ENCODE peak calls at places on chromosome 12, in four cellular contexts. V, Q, K and U are unnamed samples.

GRCh38 chr12:15546102-15546701 is 223.9 kb downstream of the PTPRO start:
- DNase-seq in V (peak; percentile 25), Q (no peak), K (no peak), U (peak; percentile 13)

GRCh38 chr12:69991683-69992297 is 166.8 kb downstream of the MYRFL start:
- DNase-seq in V (no peak), Q (no peak), K (no peak), U (no peak)

GRCh38 chr12:56894698-56895368 is 39.4 kb downstream of the SDR9C7 start:
- DNase-seq in V (no peak), Q (no peak), K (no peak), U (no peak)

GRCh38 chr12:98678236-98678945 is 33.3 kb downstream of the APAF1 start:
- DNase-seq in V (no peak), Q (no peak), K (peak; percentile 72), U (no peak)

GRCh38 chr12:133023566-133023965 is 13.7 kb upstream of the ZNF84 start:
- DNase-seq in V (no peak), Q (no peak), K (no peak), U (no peak)

GRCh38 chr12:124919646-124920352 is 5.3 kb upstream of the UBC start:
- DNase-seq in V (peak; percentile 76), Q (no peak), K (peak; percentile 77), U (peak; percentile 72)

GRCh38 chr12:105064564-105065222 is 19.6 kb downstream of the ALDH1L2 start:
- DNase-seq in V (no peak), Q (no peak), K (peak; percentile 59), U (no peak)

GRCh38 chr12:33349791-33350190 is 89.8 kb downstream of the SYT10 start:
- DNase-seq in V (no peak), Q (no peak), K (no peak), U (no peak)

GRCh38 chr12:97837401-97837800 is 374.8 kb downstream of the RMST start:
- DNase-seq in V (no peak), Q (no peak), K (no peak), U (no peak)

GRCh38 chr12:105378821-105379400 is 48.4 kb downstream of the C12orf75 start:
- DNase-seq in V (no peak), Q (no peak), K (peak; percentile 68), U (no peak)

GRCh38 chr12:130632582-130633174 is 83.4 kb downstream of the RIMBP2 start:
- DNase-seq in V (no peak), Q (no peak), K (no peak), U (no peak)

GRCh38 chr12:64212066-64212746 is 9.9 kb downstream of the KICS2 start:
- DNase-seq in V (no peak), Q (no peak), K (no peak), U (no peak)

GRCh38 chr12:79629561-79629960 is 61.2 kb downstream of the PAWR start:
- DNase-seq in V (no peak), Q (no peak), K (no peak), U (no peak)

DNA sequence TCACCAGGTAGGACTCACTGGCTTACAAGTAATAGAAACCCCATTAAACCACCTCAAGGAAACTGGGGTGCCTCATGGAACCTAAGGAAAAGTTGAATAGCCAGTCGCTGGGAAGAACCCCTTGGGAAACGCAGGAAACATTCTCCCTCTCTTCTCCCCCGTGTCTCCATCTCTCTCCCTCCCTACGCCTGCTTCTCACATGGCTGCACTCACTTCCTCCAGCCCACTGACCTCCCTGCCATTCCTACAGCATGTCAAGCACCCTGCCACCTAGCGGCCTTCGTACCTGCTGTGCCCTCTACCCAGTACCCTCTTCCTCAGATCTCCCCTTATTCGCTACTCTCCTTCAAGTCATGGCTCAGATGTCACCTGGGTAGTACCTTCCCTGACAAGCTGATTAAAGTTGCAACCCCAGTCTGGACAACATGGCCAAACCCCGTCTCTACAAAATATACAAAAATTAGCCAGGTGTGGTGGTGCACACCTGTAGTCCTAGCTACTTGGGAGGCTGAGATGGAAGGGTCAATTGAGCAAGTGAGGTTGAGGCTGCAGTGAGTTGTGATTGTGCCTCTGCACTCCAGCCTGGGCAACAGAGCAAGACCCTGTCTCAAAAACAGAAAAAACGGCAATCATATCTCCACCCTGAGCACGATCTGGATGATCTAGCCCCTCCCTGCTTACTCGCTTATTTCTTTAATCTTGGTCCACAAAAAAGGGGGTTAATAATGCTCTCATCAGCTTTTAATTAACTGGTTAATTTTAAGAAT is 6.4 kb upstream of the DTX1 start:
- DNase-seq in V (no peak), Q (no peak), K (peak; percentile 94), U (no peak)
- TF ChIP-seq CTCF in V (peak; percentile 51), Q (peak; percentile 9), K (peak; percentile 79), U (peak; percentile 73)

GRCh38 chr12:53756300-53757094 is 4.7 kb upstream of the CISTR start:
- DNase-seq in V (no peak), Q (no peak), K (peak; percentile 56), U (no peak)

GRCh38 chr12:53759261-53759660 is 7.5 kb upstream of the CISTR start:
- DNase-seq in V (no peak), Q (no peak), K (peak; percentile 33), U (no peak)

GRCh38 chr12:53758081-53758769 is 6.4 kb upstream of the CISTR start:
- DNase-seq in V (no peak), Q (no peak), K (peak; percentile 32), U (no peak)

GRCh38 chr12:53755451-53756290 is 3.9 kb upstream of the CISTR start:
- DNase-seq in V (no peak), Q (no peak), K (peak; percentile 82), U (no peak)

DNA sequence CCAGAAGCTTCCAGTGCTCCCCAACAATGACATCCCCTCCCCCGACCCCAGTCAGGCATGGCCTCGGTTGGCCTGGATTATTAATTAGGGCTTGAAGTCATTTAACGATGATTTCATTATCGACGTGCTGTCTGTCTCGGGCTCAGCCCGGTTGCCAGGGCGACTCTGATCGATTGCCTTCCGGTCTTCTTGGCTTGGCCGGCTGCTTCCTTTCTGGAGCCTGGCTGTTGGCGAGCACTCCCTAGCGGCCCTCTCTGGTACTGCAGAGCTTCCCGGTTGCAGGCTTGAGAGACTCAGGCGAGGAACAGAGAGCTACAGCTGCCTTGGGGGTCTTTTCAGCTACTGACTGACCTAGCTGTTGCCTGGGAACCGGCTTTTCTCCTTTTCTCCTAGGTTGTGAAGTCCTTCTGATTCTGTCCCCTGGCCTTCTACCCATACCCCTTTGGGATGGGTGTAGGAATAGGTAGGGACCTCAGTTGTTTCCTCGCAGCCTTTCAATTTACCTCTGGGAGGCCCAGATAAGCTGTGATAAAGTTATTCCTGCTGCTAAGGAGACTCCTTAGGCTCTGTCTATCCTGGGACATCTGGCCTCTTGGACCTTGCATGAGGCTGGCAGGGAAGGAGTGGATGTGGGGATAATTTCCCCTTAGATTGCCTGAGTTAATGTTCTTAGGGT is 5.5 kb upstream of the CISTR start:
- DNase-seq in V (no peak), Q (peak; percentile 90), K (peak; percentile 100), U (peak; percentile 72)
- H3K4me3 ChIP-seq in V (peak overlapping the region; percentile 54), Q (no peak overlapping the region), K (peak overlapping the region; percentile 74), U (peak overlapping the region; percentile 22)

DNA sequence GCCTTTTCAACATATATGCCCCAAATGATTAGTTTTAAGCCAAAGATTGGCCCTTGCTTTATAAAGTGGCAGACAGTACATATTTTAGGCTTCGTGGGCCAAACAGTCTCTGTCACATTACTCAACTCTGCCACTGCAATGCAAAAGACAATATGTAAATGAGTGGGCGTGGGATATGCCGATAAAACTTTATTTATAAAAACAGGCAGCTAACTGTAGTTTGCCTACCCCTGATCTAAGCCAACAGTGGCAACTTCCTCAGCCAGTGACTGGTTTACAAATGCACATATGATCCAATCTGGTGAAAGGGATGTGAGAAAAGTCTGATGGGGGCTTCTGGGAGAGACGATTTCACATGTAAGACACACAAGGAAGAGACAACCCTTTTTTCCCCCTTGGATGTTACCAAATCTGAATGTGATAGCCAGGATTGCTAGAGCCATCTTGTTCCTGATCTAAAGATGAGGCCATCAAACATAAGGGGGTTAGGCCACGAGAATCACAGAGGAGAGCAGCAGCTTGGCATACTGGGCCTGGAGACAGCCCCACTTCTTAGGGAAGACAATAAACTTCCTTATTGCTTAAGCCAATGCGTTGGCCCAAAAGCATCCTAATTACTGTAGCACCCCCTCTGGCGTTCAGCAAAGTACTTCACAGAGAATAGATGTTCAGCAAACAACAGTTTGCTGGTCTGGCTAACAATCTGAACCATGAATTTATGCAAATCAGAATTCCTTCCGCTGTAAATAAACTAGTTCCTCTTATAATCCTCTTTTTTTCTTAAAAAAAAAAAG is 75.2 kb upstream of the TMCC3 start:
- DNase-seq in V (no peak), Q (no peak), K (peak; percentile 72), U (peak; percentile 21)
- TF ChIP-seq CTCF in V (peak; percentile 48), Q (no peak), K (peak; percentile 69), U (peak; percentile 53)

GRCh38 chr12:47207829-47208248 is 128.1 kb upstream of the AMIGO2 start:
- DNase-seq in V (peak; percentile 66), Q (no peak), K (no peak), U (no peak)

GRCh38 chr12:47214001-47214619 is 134.4 kb upstream of the AMIGO2 start:
- DNase-seq in V (no peak), Q (no peak), K (no peak), U (no peak)

GRCh38 chr12:47209014-47209413 is 129.3 kb upstream of the AMIGO2 start:
- DNase-seq in V (no peak), Q (no peak), K (no peak), U (no peak)

GRCh38 chr12:47212701-47213039 is 132.9 kb upstream of the AMIGO2 start:
- DNase-seq in V (no peak), Q (no peak), K (no peak), U (no peak)

DNA sequence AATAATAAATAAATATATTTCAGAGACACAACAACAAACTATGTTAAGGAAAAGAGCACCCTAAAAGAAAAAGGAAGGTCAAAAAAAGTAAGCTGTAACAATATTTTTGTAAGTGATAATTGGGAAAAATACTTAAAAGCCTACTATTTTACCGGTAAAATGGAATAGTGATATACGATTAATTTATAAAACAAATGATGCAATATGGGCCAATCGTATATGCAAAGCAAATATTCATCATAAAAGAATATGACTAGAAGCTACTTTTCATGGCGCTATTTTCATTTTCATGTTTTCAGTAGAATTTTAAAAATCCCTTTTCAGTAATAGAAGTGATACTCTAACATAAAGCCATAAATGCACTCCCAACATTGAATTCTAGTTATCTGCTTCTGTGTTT is 131.0 kb upstream of the AMIGO2 start:
- DNase-seq in V (no peak), Q (no peak), K (no peak), U (no peak)
- H3K4me3 ChIP-seq in V (no peak overlapping the region), Q (no peak overlapping the region), K (no peak overlapping the region), U (no peak overlapping the region)

GRCh38 chr12:119729871-119730270 is 61.9 kb downstream of the PRKAB1 start:
- DNase-seq in V (no peak), Q (no peak), K (no peak), U (no peak)
- TF ChIP-seq CTCF in V (no peak), Q (no peak), K (no peak), U (no peak)

DNA sequence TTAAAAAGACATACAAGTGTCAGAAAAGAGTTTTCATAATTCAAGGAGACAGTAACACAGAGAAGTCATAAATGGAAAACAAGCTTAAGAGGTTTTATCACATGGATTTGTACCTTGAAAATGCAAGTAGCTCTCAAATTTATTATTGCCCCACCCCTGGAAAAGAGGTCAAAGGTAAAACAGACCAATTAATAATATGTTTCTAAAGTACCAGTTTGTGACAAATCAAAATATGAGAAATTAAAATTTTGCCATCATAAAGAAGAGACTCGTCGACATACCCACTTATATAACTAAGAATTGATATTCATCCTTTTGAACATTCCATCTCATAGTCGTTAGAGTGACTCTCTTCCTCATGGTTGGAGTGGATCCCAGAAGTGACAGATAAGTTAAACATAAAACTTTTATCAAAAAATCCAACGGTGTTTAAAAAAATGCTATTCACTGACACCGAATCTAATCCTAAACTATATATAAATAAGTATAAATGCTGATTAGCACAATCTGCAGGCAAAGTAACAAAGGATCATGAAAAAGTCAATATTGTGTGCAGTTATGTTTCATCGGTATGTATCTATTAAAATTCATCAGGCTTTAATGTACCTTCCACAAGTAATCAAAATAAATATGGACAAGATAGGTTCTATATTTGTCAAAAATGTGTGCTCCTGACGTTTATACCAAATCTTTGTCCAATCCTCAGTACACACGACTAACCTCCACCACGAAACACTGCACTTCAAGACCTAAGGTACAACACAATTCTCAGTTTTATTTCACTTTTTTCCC is 2.3 kb downstream of the CORO1C start:
- DNase-seq in V (no peak), Q (no peak), K (no peak), U (no peak)
- H3K4me3 ChIP-seq in V (peak overlapping the region; percentile 88), Q (no peak overlapping the region), K (peak overlapping the region; percentile 90), U (peak overlapping the region; percentile 84)